ENCODE peak calls at places on chromosomes 5 and 9, in six cellular contexts. K is NAMALWA, W is PC-9, U is spleen, N is RWPE1, X is NCI-H1105. Z is an unnamed sample.

GRCh38 chr5:149895416-149896345 is 48.9 kb downstream of the PDE6A start:
- DNase-seq in N (peak), U (no peak), X (no peak), W (no peak), K (no peak), Z (no peak)

GRCh38 chr5:149149942-149150341 is 8.6 kb downstream of the ABLIM3 start:
- DNase-seq in U (no peak), W (no peak), K (no peak), N (no peak), X (no peak), Z (no peak)

GRCh38 chr9:129318121-129319075 is 140.3 kb upstream of the IER5L start:
- DNase-seq in K (no peak), U (peak), N (no peak), X (no peak), W (no peak), Z (no peak)

GRCh38 chr9:137163101-137163661 is 6.7 kb downstream of the LRRC26 start:
- DNase-seq in X (no peak), W (no peak), K (no peak), U (no peak), N (no peak), Z (no peak)

GRCh38 chr5:115895821-115896220 is 54.1 kb downstream of the AP3S1 start:
- DNase-seq in K (no peak), N (no peak), X (no peak), U (no peak), W (no peak), Z (no peak)

GRCh38 chr5:61228691-61229280 is 66.5 kb upstream of the SMIM15 start:
- DNase-seq in U (no peak), W (no peak), X (no peak), N (peak), K (no peak), Z (no peak)

GRCh38 chr9:126030716-126031115 is 283.5 kb downstream of the PBX3 start:
- DNase-seq in W (no peak), U (peak), K (no peak), N (no peak), X (no peak), Z (no peak)

GRCh38 chr5:32153723-32154122 is 20.4 kb downstream of the GOLPH3 start:
- DNase-seq in W (no peak), U (no peak), N (no peak), K (no peak), X (no peak), Z (no peak)

GRCh38 chr5:106894964-106895363 is 775.8 kb downstream of the EFNA5 start:
- DNase-seq in N (no peak), U (no peak), X (no peak), W (no peak), K (no peak), Z (no peak)